ENCODE peak calls at places on chromosome 4, in six cellular contexts. N is heart right ventricle; X is stimulated activated CD4-positive, alpha-beta T cell treated with anti-CD3 and anti-CD28 coated beads, Interleukin-2, amount 100 ng/mL, for 48 hours; A is heart left ventricle; H is naive thymus-derived CD8-positive, alpha-beta T cell; V is CD8-positive, alpha-beta memory T cell. J is an unnamed sample.
A peak's percentile ranks its signal among the peaks of the same experiment; 100 is the strongest.

GRCh38 chr4:47954245-47954644 is 39.9 kb upstream of the NFXL1 start:
- DNase-seq in V (no peak), N (no peak), X (no peak), H (no peak), A (no peak), J (no peak)

GRCh38 chr4:108398836-108399235 is 221.5 kb upstream of the RPL34 start:
- DNase-seq in H (no peak), X (no peak), N (no peak), A (no peak), V (no peak), J (no peak)

GRCh38 chr4:26858947-26859401 is 1.7 kb upstream of the STIM2 start:
- DNase-seq in N (no peak), H (no peak), A (no peak), V (no peak), X (no peak), J (no peak)

GRCh38 chr4:17098401-17098800 is 200.0 kb upstream of the LDB2 start:
- DNase-seq in N (no peak), A (no peak), H (no peak), V (no peak), X (no peak), J (no peak)

GRCh38 chr4:93529692-93530091 is 298.9 kb upstream of the ATOH1 start:
- DNase-seq in H (no peak), X (no peak), N (no peak), V (no peak), A (no peak), J (no peak)

GRCh38 chr4:38128478-38129451 is 168.6 kb downstream of the PTTG2 start:
- DNase-seq in V (peak; percentile 37), N (no peak), H (peak; percentile 28), A (no peak), X (peak; percentile 62), J (peak; percentile 73)

GRCh38 chr4:2402053-2402452 is 16.4 kb downstream of the ZFYVE28 start:
- DNase-seq in A (peak; percentile 64), H (no peak), V (no peak), X (no peak), N (peak; percentile 65), J (peak; percentile 97)

GRCh38 chr4:149113804-149114430 is 671.7 kb upstream of the NR3C2 start:
- DNase-seq in H (no peak), N (no peak), X (no peak), V (no peak), A (no peak), J (no peak)

GRCh38 chr4:102213031-102213430 is 132.3 kb downstream of the SLC39A8 start:
- DNase-seq in A (no peak), X (no peak), V (no peak), N (no peak), H (no peak), J (no peak)